ENCODE peak calls at places on chromosomes 7 and 10, in ten cellular contexts. X, H, J, T, Q, A, Z, I, P and R are unnamed samples. For H3K4me1, the result is how much of the 10 kb centered on the place peaks cover.

GRCh38 chr10:114634607-114634974 is 23.5 kb downstream of the ABLIM1 start:
- DNase-seq in X (peak), H (peak), J (no peak), T (peak), Q (no peak), A (peak), Z (peak), I (peak), P (no peak), R (no peak)

GRCh38 chr7:103637726-103638125 is 191.7 kb upstream of the SLC26A5 start:
- DNase-seq in X (no peak), H (no peak), J (no peak), T (no peak), Q (no peak), A (no peak), Z (no peak), I (no peak), P (no peak), R (no peak)

GRCh38 chr7:130492519-130493274 is 812 bp downstream of the MEST start:
- DNase-seq in X (no peak), H (peak), J (peak), T (no peak), Q (no peak), A (no peak), Z (no peak), I (no peak), P (no peak), R (no peak)

GRCh38 chr7:128135275-128136214 is 104.3 kb upstream of the LRRC4 start:
- DNase-seq in X (peak), H (peak), J (peak), T (peak), Q (peak), A (no peak), Z (peak), I (peak), P (no peak), R (peak)

GRCh38 chr10:32065871-32066270 is 9.6 kb upstream of the KIF5B start:
- DNase-seq in X (no peak), H (no peak), J (no peak), T (peak), Q (no peak), A (no peak), Z (no peak), I (no peak), P (no peak), R (no peak)

GRCh38 chr7:29413511-29414178 is 150.0 kb upstream of the PRR15 start:
- DNase-seq in X (no peak), H (no peak), J (no peak), T (no peak), Q (no peak), A (no peak), Z (no peak), I (no peak), P (no peak), R (no peak)

GRCh38 chr7:151866028-151866427 is 10.9 kb downstream of the PRKAG2 start:
- DNase-seq in X (no peak), H (no peak), J (no peak), T (no peak), Q (no peak), A (no peak), Z (no peak), I (no peak), P (no peak), R (no peak)

GRCh38 chr7:103990991-103991390 is 1.5 kb upstream of the RELN start:
- DNase-seq in X (no peak), H (no peak), J (no peak), T (no peak), Q (no peak), A (no peak), Z (no peak), I (no peak), P (no peak), R (peak)

GRCh38 chr7:28103984-28104628 is 76.5 kb downstream of the JAZF1 start:
- DNase-seq in X (peak), H (peak), J (no peak), T (no peak), Q (no peak), A (no peak), Z (no peak), I (no peak), P (no peak), R (peak)

GRCh38 chr7:20280475-20281351 is 50.0 kb upstream of the ITGB8 start:
- DNase-seq in X (no peak), H (no peak), J (no peak), T (no peak), Q (no peak), A (no peak), Z (no peak), I (no peak), P (no peak), R (peak)

GRCh38 chr10:13054844-13055243 is 45.1 kb upstream of the OPTN start:
- DNase-seq in X (no peak), H (no peak), J (peak), T (no peak), Q (no peak), A (no peak), Z (no peak), I (no peak), P (no peak), R (no peak)

GRCh38 chr10:17562572-17562971 is 54.6 kb downstream of the HACD1 start:
- DNase-seq in X (no peak), H (peak), J (no peak), T (no peak), Q (no peak), A (no peak), Z (no peak), I (no peak), P (no peak), R (no peak)

GRCh38 chr7:26419198-26419597 is 127.5 kb downstream of the SNX10 start:
- DNase-seq in X (no peak), H (no peak), J (no peak), T (no peak), Q (no peak), A (no peak), Z (no peak), I (no peak), P (no peak), R (no peak)

GRCh38 chr10:59323036-59323459 is 39.3 kb downstream of the FAM13C start:
- DNase-seq in X (no peak), H (peak), J (no peak), T (peak), Q (no peak), A (no peak), Z (peak), I (no peak), P (no peak), R (no peak)

GRCh38 chr10:124097883-124098282 is 4.5 kb upstream of the CHST15 start:
- DNase-seq in X (no peak), H (no peak), J (no peak), T (no peak), Q (no peak), A (no peak), Z (no peak), I (no peak), P (no peak), R (no peak)

GRCh38 chr7:127731431-127732080 is 79.6 kb downstream of the SND1 start:
- DNase-seq in X (no peak), H (peak), J (no peak), T (no peak), Q (no peak), A (no peak), Z (no peak), I (no peak), P (no peak), R (no peak)

GRCh38 chr10:88089498-88089897 is 226.1 kb downstream of the PTEN start:
- DNase-seq in X (no peak), H (peak), J (no peak), T (no peak), Q (no peak), A (no peak), Z (no peak), I (peak), P (no peak), R (no peak)

GRCh38 chr10:60096761-60097513 is 190.6 kb upstream of the CCDC6 start:
- DNase-seq in X (no peak), H (no peak), J (no peak), T (peak), Q (no peak), A (no peak), Z (no peak), I (no peak), P (no peak), R (no peak)

GRCh38 chr7:70764004-70764691 is 367.8 kb upstream of the GALNT17 start:
- DNase-seq in X (no peak), H (no peak), J (no peak), T (no peak), Q (peak), A (no peak), Z (no peak), I (no peak), P (no peak), R (no peak)

GRCh38 chr10:73218466-73219191 is 28.4 kb downstream of the DNAJC9 start:
- DNase-seq in X (no peak), H (no peak), J (no peak), T (peak), Q (no peak), A (no peak), Z (no peak), I (no peak), P (no peak), R (no peak)

GRCh38 chr7:30575910-30576309 is 18.8 kb upstream of the GARS1 start:
- DNase-seq in X (no peak), H (no peak), J (no peak), T (no peak), Q (no peak), A (no peak), Z (no peak), I (no peak), P (no peak), R (no peak)

GRCh38 chr10:28719789-28720436 is 42.6 kb downstream of the BAMBI start:
- DNase-seq in X (no peak), H (no peak), J (no peak), T (no peak), Q (no peak), A (no peak), Z (no peak), I (no peak), P (no peak), R (no peak)

GRCh38 chr10:58089739-58090138 is 178.0 kb downstream of the IPMK start:
- DNase-seq in X (no peak), H (no peak), J (no peak), T (no peak), Q (no peak), A (no peak), Z (no peak), I (no peak), P (no peak), R (no peak)

GRCh38 chr7:157528785-157529341 is 192.1 kb downstream of the DNAJB6 start:
- DNase-seq in X (no peak), H (no peak), J (peak), T (no peak), Q (no peak), A (no peak), Z (no peak), I (no peak), P (peak), R (no peak)

GRCh38 chr7:112212516-112213036 is 6.1 kb downstream of the ZNF277 start:
- DNase-seq in X (no peak), H (no peak), J (no peak), T (no peak), Q (no peak), A (no peak), Z (no peak), I (no peak), P (no peak), R (no peak)

GRCh38 chr7:134446923-134447322 is 12.0 kb downstream of the AKR1B1 start:
- DNase-seq in X (no peak), H (no peak), J (no peak), T (no peak), Q (no peak), A (no peak), Z (no peak), I (no peak), P (no peak), R (no peak)

GRCh38 chr10:110081914-110082313 is 74.1 kb downstream of the ADD3 start:
- DNase-seq in X (peak), H (no peak), J (peak), T (no peak), Q (no peak), A (no peak), Z (no peak), I (no peak), P (no peak), R (no peak)

GRCh38 chr7:116593359-116594075 is 68.7 kb downstream of the CAV1 start:
- DNase-seq in X (no peak), H (no peak), J (no peak), T (no peak), Q (no peak), A (no peak), Z (no peak), I (no peak), P (no peak), R (no peak)

GRCh38 chr10:87927091-87927490 is 63.7 kb downstream of the PTEN start:
- DNase-seq in X (no peak), H (no peak), J (no peak), T (no peak), Q (no peak), A (no peak), Z (no peak), I (no peak), P (no peak), R (no peak)

GRCh38 chr7:98772242-98772603 is 97.6 kb downstream of the TMEM130 start:
- DNase-seq in X (no peak), H (no peak), J (no peak), T (no peak), Q (no peak), A (no peak), Z (no peak), I (no peak), P (no peak), R (no peak)

GRCh38 chr10:95814011-95814727 is 58.2 kb downstream of the ENTPD1 start:
- DNase-seq in X (no peak), H (no peak), J (no peak), T (no peak), Q (no peak), A (no peak), Z (no peak), I (no peak), P (no peak), R (no peak)

GRCh38 chr10:32332299-32332750 is 14.6 kb downstream of the EPC1 start:
- DNase-seq in X (no peak), H (no peak), J (no peak), T (peak), Q (no peak), A (no peak), Z (no peak), I (peak), P (no peak), R (peak)

GRCh38 chr7:83970081-83970480 is 224.5 kb downstream of the SEMA3A start:
- DNase-seq in X (no peak), H (no peak), J (no peak), T (no peak), Q (no peak), A (no peak), Z (no peak), I (no peak), P (no peak), R (no peak)

GRCh38 chr10:71752391-71753090 is 20.8 kb downstream of the VSIR start:
- DNase-seq in X (no peak), H (no peak), J (no peak), T (no peak), Q (peak), A (no peak), Z (no peak), I (no peak), P (no peak), R (no peak)
- H3K4me3 ChIP-seq in X (no peak), H (no peak), J (no peak), T (no peak), Q (no peak), A (no peak), Z (no peak), I (no peak), P (no peak), R (no peak)

GRCh38 chr10:93973748-93974445 is 19.8 kb upstream of the PLCE1 start:
- DNase-seq in X (no peak), H (no peak), J (peak), T (no peak), Q (no peak), A (no peak), Z (no peak), I (no peak), P (no peak), R (no peak)

GRCh38 chr10:93980486-93980885 is 13.2 kb upstream of the PLCE1 start:
- DNase-seq in X (no peak), H (no peak), J (no peak), T (no peak), Q (no peak), A (no peak), Z (no peak), I (no peak), P (no peak), R (no peak)

DNA sequence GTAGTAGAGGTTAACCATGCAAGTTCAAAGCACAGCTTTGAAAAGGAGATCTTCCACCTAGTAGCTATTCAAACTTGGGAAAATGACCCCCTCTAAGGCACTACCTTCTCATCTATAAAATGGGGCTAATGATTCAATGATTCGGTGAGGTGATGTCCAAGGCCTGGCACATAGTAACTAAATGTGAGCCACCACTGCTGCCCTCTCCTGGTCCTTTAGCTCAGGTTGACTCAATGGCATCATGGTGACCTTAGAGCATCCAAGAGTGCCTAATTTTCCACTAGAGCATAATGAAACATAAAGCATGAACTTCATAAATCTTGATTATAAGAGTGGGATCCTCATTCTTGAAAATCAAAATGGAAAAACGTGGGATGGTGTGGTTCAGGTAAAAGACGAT is 16.3 kb upstream of the PLCE1 start:
- DNase-seq in X (no peak), H (no peak), J (no peak), T (no peak), Q (no peak), A (no peak), Z (no peak), I (no peak), P (no peak), R (no peak)
- TF ChIP-seq CTCF in X (peak), H (no peak), J (peak), T (no peak), Q (no peak), A (no peak), Z (no peak), I (no peak), P (no peak), R (no peak)

DNA sequence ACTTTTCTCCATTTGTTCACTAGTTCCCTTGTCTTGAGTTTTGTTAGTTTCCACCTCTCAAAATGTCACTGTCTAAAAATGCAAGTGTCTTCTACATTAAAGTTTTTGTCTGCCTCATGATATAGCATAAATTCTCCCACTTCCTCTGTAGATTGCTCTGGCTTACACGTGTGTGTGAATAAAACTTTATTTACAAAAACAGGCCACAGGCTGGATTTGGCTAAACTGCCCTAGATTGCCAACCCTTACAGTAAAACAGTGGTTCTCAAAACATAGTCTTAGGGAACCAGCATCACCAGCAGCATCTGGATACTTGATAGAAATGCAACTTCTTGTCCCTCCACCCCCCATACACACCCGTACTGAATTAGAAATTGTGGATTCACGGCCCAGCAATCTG is 207.8 kb downstream of the VTI1A start:
- DNase-seq in X (no peak), H (no peak), J (no peak), T (no peak), Q (no peak), A (no peak), Z (no peak), I (no peak), P (no peak), R (no peak)
- H3K4me1 ChIP-seq in X (under half), H (under half), J (under half), T (under half), Q (under half), A (under half), Z (under half), I (under half), P (under half), R (under half)

GRCh38 chr10:132786529-132787252 is 744 bp upstream of the NKX6-2 start:
- DNase-seq in X (no peak), H (no peak), J (no peak), T (no peak), Q (no peak), A (no peak), Z (no peak), I (no peak), P (no peak), R (no peak)

GRCh38 chr10:132787253-132788179 is 1.6 kb upstream of the NKX6-2 start:
- DNase-seq in X (no peak), H (no peak), J (peak), T (peak), Q (no peak), A (no peak), Z (no peak), I (no peak), P (no peak), R (no peak)

GRCh38 chr10:132788831-132789219 is 2.9 kb upstream of the NKX6-2 start:
- DNase-seq in X (no peak), H (no peak), J (peak), T (no peak), Q (no peak), A (no peak), Z (no peak), I (no peak), P (no peak), R (no peak)

GRCh38 chr10:132789659-132790148 is 3.8 kb upstream of the NKX6-2 start:
- DNase-seq in X (no peak), H (no peak), J (no peak), T (no peak), Q (no peak), A (no peak), Z (no peak), I (no peak), P (no peak), R (no peak)

DNA sequence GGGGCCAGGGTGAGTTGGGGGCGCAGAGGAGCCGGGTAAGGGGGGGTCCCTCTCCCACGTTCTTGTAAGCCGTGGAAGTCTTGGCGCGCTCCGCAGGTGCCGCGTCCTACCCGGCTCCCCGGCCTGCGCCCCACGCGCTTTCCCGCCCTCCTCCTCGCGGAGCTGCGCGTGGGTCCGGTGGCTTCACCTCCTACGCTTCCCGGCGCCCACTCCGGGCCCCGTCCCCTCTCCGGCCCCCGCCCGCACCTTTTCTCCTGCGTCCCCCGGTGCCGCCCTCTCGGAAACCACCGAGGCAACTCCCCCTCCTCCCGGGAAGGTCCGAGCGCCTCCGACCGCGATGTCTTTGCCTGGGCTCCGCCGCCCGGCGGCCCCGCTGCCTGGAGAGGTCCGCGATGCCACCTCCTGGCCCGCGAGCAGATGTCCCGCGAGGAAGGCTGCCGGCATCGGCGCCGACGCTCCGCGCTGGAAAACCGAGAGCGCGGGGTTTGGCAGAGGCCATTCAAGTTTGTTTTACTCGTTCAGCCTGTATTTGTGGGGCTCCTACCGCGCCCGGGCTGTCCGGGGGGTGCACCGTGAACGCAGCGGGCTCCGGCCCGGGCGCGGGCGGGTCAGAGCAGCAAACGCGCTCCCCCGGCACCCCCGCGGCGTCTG is 2.4 kb upstream of the NKX6-2 start:
- DNase-seq in X (no peak), H (peak), J (peak), T (no peak), Q (no peak), A (no peak), Z (no peak), I (no peak), P (no peak), R (no peak)
- H3K4me3 ChIP-seq in X (peak), H (no peak), J (no peak), T (no peak), Q (no peak), A (no peak), Z (no peak), I (no peak), P (no peak), R (no peak)